ENCODE peak calls at places on chromosomes 13 and 19, in eight cellular contexts. One of them, this sample, is unnamed.

GRCh38 chr19:34232566-34233481 is 21.5 kb upstream of the GARRE1 start:
- DNase-seq in OCI-LY7: no peak
- DNase-seq in iris pigment epithelial cell: peak
- DNase-seq in RPMI8226: no peak
- DNase-seq in Panc1: peak
- DNase-seq in posterior cingulate gyrus: peak
- DNase-seq in substantia nigra: peak
- DNase-seq in coronary artery: no peak
- DNase-seq in this sample: no peak

GRCh38 chr19:306151-306900 is 15.1 kb upstream of the PLPP2 start:
- DNase-seq in coronary artery: no peak
- DNase-seq in substantia nigra: no peak
- DNase-seq in iris pigment epithelial cell: no peak
- DNase-seq in posterior cingulate gyrus: no peak
- DNase-seq in RPMI8226: no peak
- DNase-seq in OCI-LY7: no peak
- DNase-seq in Panc1: no peak
- DNase-seq in this sample: no peak

GRCh38 chr19:4800591-4801081 is 9.1 kb downstream of the FEM1A start:
- DNase-seq in posterior cingulate gyrus: no peak
- DNase-seq in coronary artery: no peak
- DNase-seq in Panc1: no peak
- DNase-seq in substantia nigra: no peak
- DNase-seq in OCI-LY7: no peak
- DNase-seq in iris pigment epithelial cell: no peak
- DNase-seq in RPMI8226: no peak
- DNase-seq in this sample: no peak

GRCh38 chr19:37098570-37098969 is 20.3 kb downstream of the ZNF420 start:
- DNase-seq in posterior cingulate gyrus: no peak
- DNase-seq in substantia nigra: no peak
- DNase-seq in coronary artery: no peak
- DNase-seq in Panc1: no peak
- DNase-seq in RPMI8226: no peak
- DNase-seq in iris pigment epithelial cell: peak
- DNase-seq in OCI-LY7: no peak
- DNase-seq in this sample: no peak

GRCh38 chr13:43006893-43007631 is 15.0 kb upstream of the EPSTI1 start:
- DNase-seq in coronary artery: no peak
- DNase-seq in posterior cingulate gyrus: no peak
- DNase-seq in iris pigment epithelial cell: peak
- DNase-seq in RPMI8226: no peak
- DNase-seq in substantia nigra: no peak
- DNase-seq in Panc1: no peak
- DNase-seq in OCI-LY7: no peak
- DNase-seq in this sample: no peak

GRCh38 chr19:38247734-38248268 is 8.4 kb downstream of the PPP1R14A start:
- DNase-seq in Panc1: no peak
- DNase-seq in substantia nigra: peak
- DNase-seq in OCI-LY7: no peak
- DNase-seq in posterior cingulate gyrus: no peak
- DNase-seq in RPMI8226: no peak
- DNase-seq in iris pigment epithelial cell: no peak
- DNase-seq in coronary artery: no peak
- DNase-seq in this sample: no peak

GRCh38 chr13:48945626-48946025 is 30.1 kb upstream of the FNDC3A start:
- DNase-seq in posterior cingulate gyrus: no peak
- DNase-seq in coronary artery: no peak
- DNase-seq in substantia nigra: no peak
- DNase-seq in iris pigment epithelial cell: no peak
- DNase-seq in RPMI8226: no peak
- DNase-seq in Panc1: no peak
- DNase-seq in OCI-LY7: no peak
- DNase-seq in this sample: no peak

GRCh38 chr19:10835089-10835753 is 791 bp downstream of the TMED1 start:
- DNase-seq in coronary artery: no peak
- DNase-seq in OCI-LY7: no peak
- DNase-seq in RPMI8226: no peak
- DNase-seq in substantia nigra: peak
- DNase-seq in posterior cingulate gyrus: no peak
- DNase-seq in iris pigment epithelial cell: no peak
- DNase-seq in Panc1: no peak
- DNase-seq in this sample: no peak

GRCh38 chr19:6750062-6750461 is 10.6 kb downstream of the TRIP10 start:
- DNase-seq in coronary artery: peak
- DNase-seq in iris pigment epithelial cell: no peak
- DNase-seq in substantia nigra: no peak
- DNase-seq in posterior cingulate gyrus: no peak
- DNase-seq in OCI-LY7: no peak
- DNase-seq in RPMI8226: no peak
- DNase-seq in Panc1: no peak
- DNase-seq in this sample: no peak

GRCh38 chr19:1446713-1447564 is 3.0 kb upstream of the APC2 start:
- DNase-seq in coronary artery: no peak
- DNase-seq in posterior cingulate gyrus: no peak
- DNase-seq in OCI-LY7: no peak
- DNase-seq in substantia nigra: no peak
- DNase-seq in RPMI8226: peak
- DNase-seq in iris pigment epithelial cell: no peak
- DNase-seq in Panc1: no peak
- DNase-seq in this sample: no peak

GRCh38 chr13:46546084-46546786 is 6.7 kb upstream of the LRCH1 start:
- DNase-seq in substantia nigra: no peak
- DNase-seq in Panc1: no peak
- DNase-seq in OCI-LY7: no peak
- DNase-seq in RPMI8226: no peak
- DNase-seq in posterior cingulate gyrus: no peak
- DNase-seq in iris pigment epithelial cell: no peak
- DNase-seq in coronary artery: no peak
- DNase-seq in this sample: no peak

GRCh38 chr13:48626077-48626449 is 27.7 kb upstream of the CYSLTR2 start:
- DNase-seq in substantia nigra: no peak
- DNase-seq in coronary artery: no peak
- DNase-seq in posterior cingulate gyrus: no peak
- DNase-seq in RPMI8226: no peak
- DNase-seq in iris pigment epithelial cell: peak
- DNase-seq in Panc1: no peak
- DNase-seq in OCI-LY7: no peak
- DNase-seq in this sample: no peak